ENCODE peak calls at places on chromosomes 6 and 20, in five cellular contexts. S is GM23338, L is PC-3, Q is PC-9, V is fibroblast of lung. D is an unnamed sample.

GRCh38 chr6:28597924-28598323 is 72.2 kb downstream of the GPX5 start:
- DNase-seq in S (peak), L (peak), Q (peak), V (no peak), D (peak)

GRCh38 chr6:93794161-93794560 is 374.8 kb upstream of the EPHA7 start:
- DNase-seq in S (no peak), L (peak), Q (no peak), V (no peak), D (no peak)

GRCh38 chr6:55953384-55953783 is 78.0 kb upstream of the BMP5 start:
- DNase-seq in S (no peak), L (peak), Q (no peak), V (peak), D (peak)

GRCh38 chr6:14758421-14759043 is 487.3 kb upstream of the JARID2 start:
- DNase-seq in S (no peak), L (peak), Q (peak), V (no peak), D (no peak)

GRCh38 chr6:43990627-43991619 is 136.3 kb downstream of the MRPL14 start:
- DNase-seq in S (no peak), L (no peak), Q (no peak), V (peak), D (no peak)

GRCh38 chr6:3009930-3010329 is 10.2 kb downstream of the NQO2 start:
- DNase-seq in S (no peak), L (no peak), Q (no peak), V (no peak), D (no peak)

GRCh38 chr6:49649982-49650381 is 13.3 kb upstream of the RHAG start:
- DNase-seq in S (no peak), L (no peak), Q (no peak), V (no peak), D (no peak)

GRCh38 chr20:33318096-33318429 is 35.0 kb downstream of the BPIFB1 start:
- DNase-seq in S (peak), L (no peak), Q (no peak), V (no peak), D (no peak)

GRCh38 chr6:168640181-168640580 is 199.2 kb downstream of the SMOC2 start:
- DNase-seq in S (no peak), L (no peak), Q (no peak), V (no peak), D (no peak)

GRCh38 chr20:18288748-18289705 is 700 bp downstream of the ZNF133 start:
- DNase-seq in S (peak), L (no peak), Q (no peak), V (peak), D (no peak)

DNA sequence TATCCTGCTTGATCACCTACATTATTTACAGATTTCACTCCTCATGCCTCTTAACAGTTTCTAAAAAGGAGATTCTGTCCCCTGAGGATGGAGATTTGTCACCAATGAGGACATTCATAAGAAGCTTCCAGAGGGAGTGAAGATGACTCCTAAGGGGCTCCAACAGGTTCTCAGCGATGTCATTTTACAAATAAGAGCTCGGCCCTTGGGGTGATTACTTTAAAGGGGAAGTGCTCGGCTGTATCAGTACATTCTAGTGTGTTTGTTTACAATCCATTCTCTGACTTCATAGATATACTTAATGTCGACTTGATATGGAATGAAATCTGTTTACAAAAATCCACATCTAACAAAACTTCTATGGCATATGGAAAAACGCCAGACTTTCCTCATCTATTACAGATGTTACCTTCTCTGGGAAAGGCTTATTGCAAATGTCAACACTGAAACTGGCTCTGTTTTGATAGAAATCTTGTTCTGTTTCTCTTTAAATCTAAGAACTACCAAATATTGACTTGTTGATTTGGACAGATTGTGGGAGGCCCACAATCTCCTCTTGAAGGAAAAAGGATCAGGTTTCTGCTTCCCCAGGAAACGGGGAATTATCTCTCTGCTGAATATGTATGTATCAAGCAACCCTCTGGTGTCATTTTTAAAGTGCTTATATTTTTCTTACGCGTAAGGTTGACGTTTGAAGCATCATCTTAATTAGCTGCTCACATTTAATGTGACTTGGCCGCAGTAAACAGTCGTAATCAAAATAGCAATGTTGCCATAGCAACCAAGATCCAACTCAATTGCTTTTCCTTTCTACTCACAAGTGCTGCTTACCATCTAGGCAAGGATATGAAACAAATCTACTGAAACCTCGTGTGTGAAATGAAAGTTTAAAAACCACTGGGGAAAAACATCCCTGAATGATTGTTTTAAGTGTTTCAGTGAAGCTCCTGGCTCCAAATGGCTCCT is 95.8 kb downstream of the SHLD1 start:
- DNase-seq in S (peak), L (no peak), Q (no peak), V (peak), D (peak)
- H3K4me3 ChIP-seq in S (no peak), L (no peak), Q (no peak), V (no peak), D (peak)

DNA sequence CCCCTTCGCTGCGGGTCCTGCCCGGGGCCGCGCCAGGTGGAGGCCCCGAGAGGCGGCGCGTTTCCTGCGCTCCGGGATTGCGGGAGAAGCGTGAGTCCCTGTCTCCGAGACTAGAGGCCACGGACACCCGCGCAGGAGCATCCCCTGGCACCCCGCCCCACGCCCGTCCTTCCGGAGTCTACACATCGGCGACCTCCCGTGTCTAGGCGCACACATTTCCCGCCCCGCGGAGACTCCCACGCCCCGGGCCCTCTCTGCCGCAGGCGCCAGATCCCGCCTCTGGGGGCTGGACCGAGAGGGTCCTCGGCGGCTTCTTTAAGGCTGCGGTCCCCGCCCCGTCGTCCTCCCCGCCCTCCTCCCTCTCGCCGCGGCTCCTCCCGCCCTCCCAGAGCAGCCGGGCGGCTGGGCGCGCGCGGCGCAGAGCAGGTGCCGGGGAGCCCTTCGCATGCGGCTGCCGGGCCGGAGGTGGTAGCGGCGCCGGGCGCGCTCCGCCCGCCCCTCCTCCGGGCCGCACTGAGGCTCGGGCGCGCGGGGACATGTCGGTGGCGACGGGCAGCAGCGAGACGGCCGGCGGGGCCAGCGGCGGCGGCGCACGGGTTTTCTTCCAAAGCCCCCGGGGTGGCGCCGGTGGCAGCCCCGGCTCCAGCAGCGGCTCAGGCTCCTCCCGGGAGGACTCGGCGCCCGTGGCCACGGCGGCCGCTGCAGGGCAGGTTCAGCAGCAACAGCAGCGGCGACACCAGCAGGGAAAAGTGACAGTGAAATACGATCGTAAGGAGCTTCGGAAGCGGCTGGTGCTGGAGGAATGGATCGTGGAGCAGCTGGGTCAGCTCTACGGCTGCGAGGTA is at the start of gene PPP1R14C:
- DNase-seq in S (peak), L (peak), Q (peak), V (no peak), D (peak)
- TF ChIP-seq EZH2 in S (no peak), L (no peak), Q (no peak), V (no peak), D (no peak)

GRCh38 chr20:63253438-63254236 is 626 bp downstream of the NKAIN4 start:
- DNase-seq in S (peak), L (no peak), Q (no peak), V (no peak), D (no peak)
- TF ChIP-seq CTCF in S (no peak), L (no peak), Q (no peak), V (no peak), D (no peak)

GRCh38 chr6:131948692-131949614 is 2.2 kb downstream of the CCN2 start:
- DNase-seq in S (no peak), L (peak), Q (no peak), V (peak), D (peak)
- H3K4me3 ChIP-seq in S (peak), L (peak), Q (no peak), V (peak), D (peak)

GRCh38 chr6:120262354-120262753 is 912.8 kb upstream of the MAN1A1 start:
- DNase-seq in S (no peak), L (no peak), Q (no peak), V (no peak), D (no peak)
- TF ChIP-seq EZH2 in S (no peak), L (no peak), Q (no peak), V (no peak), D (no peak)

DNA sequence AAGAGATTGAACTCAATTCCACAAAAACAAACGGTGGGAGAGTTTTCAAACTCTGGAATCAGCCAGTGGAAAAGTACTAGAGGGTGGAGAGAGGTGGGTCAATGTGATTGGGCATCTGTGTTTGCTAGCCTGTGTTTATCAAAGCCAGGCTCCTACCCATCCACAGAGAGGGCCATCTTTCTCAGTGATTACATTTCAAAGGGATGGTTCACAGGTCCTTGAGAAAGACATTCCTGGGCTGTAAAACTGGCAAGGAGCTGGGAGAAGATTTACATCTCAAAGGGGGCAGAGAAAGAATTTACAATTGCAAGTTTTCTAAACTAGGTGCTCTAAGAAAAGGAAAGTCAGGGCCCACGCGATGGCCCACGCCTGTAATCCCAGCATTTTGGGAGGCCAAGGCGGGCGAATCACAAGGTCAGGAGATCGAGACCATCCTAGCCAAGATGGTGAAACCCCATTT is 146.8 kb upstream of the UST start:
- DNase-seq in S (peak), L (no peak), Q (no peak), V (no peak), D (no peak)
- TF ChIP-seq CTCF in S (no peak), L (no peak), Q (no peak), V (no peak), D (no peak)

DNA sequence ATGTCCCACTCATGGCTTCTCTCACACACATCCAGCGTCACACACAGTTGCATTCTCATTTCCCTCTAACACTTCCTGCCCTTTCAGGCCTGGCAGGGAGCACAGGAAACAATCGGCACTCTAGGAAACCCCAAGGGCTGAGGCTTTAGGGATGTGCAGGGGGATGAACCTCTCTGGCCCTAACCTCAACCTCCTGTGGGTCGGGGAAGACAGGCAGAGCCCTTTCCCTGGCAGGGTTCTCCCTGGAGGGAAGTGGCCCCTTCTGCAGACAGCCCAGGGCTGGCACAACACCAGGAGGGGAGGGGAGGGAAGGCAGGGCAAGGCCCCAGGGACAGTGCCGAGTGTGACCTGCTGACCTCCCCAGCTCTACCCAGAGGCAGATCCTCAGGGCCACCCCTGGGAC is 2.7 kb downstream of the TEAD3 start:
- DNase-seq in S (peak), L (no peak), Q (no peak), V (no peak), D (no peak)
- H3K4me3 ChIP-seq in S (peak), L (no peak), Q (no peak), V (peak), D (no peak)

GRCh38 chr20:56628873-56629463 is at the start of gene TFAP2C:
- DNase-seq in S (peak), L (peak), Q (peak), V (no peak), D (peak)
- TF ChIP-seq EZH2 in S (no peak), L (no peak), Q (no peak), V (no peak), D (no peak)

DNA sequence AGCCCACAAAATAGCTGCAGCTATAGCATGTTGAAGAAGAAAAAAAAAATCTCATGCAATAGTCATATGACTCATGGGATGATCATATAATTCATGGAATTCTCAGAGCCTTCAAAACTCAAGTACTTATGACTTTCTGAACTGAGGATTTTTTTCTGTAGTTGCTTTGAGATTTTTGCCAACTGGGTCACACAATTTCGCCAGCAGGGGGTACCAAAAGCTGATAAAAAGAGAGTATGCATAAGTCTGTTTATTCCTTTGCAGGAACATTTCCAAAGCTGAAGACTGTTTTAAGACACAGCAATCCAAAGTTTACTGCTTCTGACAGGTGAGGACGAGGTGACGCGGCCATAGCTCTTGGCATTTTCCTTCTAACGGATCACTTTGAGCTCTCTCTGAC is 586.1 kb upstream of the CHD6 start:
- DNase-seq in S (no peak), L (no peak), Q (no peak), V (no peak), D (peak)
- TF ChIP-seq CTCF in S (no peak), L (peak), Q (peak), V (no peak), D (peak)